ENCODE peak calls at places on chromosome 6, in four cellular contexts. S is esophagus muscularis mucosa; D is CD8-positive, alpha-beta T cell; X is GM20000. I is an unnamed sample.

GRCh38 chr6:139149383-139149782 is 14.5 kb downstream of the HECA start:
- DNase-seq in D (no peak), X (no peak), S (no peak), I (no peak)

GRCh38 chr6:138652824-138653223 is 120.7 kb upstream of the CCDC28A start:
- DNase-seq in S (no peak), X (no peak), D (no peak), I (no peak)

GRCh38 chr6:152301021-152301805 is 335.9 kb downstream of the SYNE1 start:
- DNase-seq in X (no peak), S (no peak), D (no peak), I (no peak)

GRCh38 chr6:118394106-118394505 is 154.0 kb upstream of the PLN start:
- DNase-seq in D (no peak), X (no peak), S (no peak), I (no peak)

GRCh38 chr6:131948221-131948661 is 2.9 kb downstream of the CCN2 start:
- DNase-seq in X (no peak), S (no peak), D (no peak), I (no peak)

GRCh38 chr6:129683606-129684322 is 26.2 kb downstream of the ARHGAP18 start:
- DNase-seq in X (peak; percentile 76), D (peak; percentile 58), S (peak; percentile 91), I (no peak)

GRCh38 chr6:141421378-141421777 is 711.3 kb upstream of the GJE1 start:
- DNase-seq in X (no peak), D (no peak), S (no peak), I (no peak)

GRCh38 chr6:31795616-31796298 is at the start of gene VARS1:
- DNase-seq in D (peak; percentile 85), X (peak; percentile 98), S (peak; percentile 95), I (peak; percentile 96)

GRCh38 chr6:37202788-37203491 is 33.0 kb downstream of the PIM1 start:
- DNase-seq in X (no peak), S (no peak), D (no peak), I (no peak)

GRCh38 chr6:4969609-4970285 is 34.1 kb downstream of the RPP40 start:
- DNase-seq in D (no peak), X (no peak), S (peak; percentile 88), I (peak; percentile 36)

GRCh38 chr6:106199998-106200397 is 113.9 kb downstream of the PRDM1 start:
- DNase-seq in S (no peak), D (no peak), X (no peak), I (no peak)

GRCh38 chr6:23650676-23651075 is 475.3 kb upstream of the NRSN1 start:
- DNase-seq in X (no peak), D (no peak), S (no peak), I (no peak)

GRCh38 chr6:34484899-34485298 is 19.0 kb downstream of the PACSIN1 start:
- DNase-seq in D (peak; percentile 59), X (peak; percentile 50), S (no peak), I (no peak)

GRCh38 chr6:41097467-41098090 is 24.8 kb downstream of the NFYA start:
- DNase-seq in D (no peak), S (no peak), X (no peak), I (no peak)

GRCh38 chr6:138996524-138996923 is 8.5 kb upstream of the REPS1 start:
- DNase-seq in X (no peak), D (no peak), S (peak; percentile 62), I (no peak)

GRCh38 chr6:33735201-33735600 is 11.5 kb downstream of the IP6K3 start:
- DNase-seq in S (no peak), X (no peak), D (no peak), I (no peak)

GRCh38 chr6:97215157-97215769 is 67.8 kb downstream of the MMS22L start:
- DNase-seq in X (peak; percentile 2), D (no peak), S (no peak), I (no peak)

GRCh38 chr6:87724994-87725811 is 23.2 kb upstream of the AKIRIN2 start:
- DNase-seq in X (peak; percentile 63), S (no peak), D (no peak), I (no peak)

GRCh38 chr6:158475344-158476302 is 84.3 kb upstream of the TMEM181 start:
- DNase-seq in X (peak; percentile 85), S (no peak), D (no peak), I (no peak)

GRCh38 chr6:153231048-153231635 is 100.1 kb upstream of the RGS17 start:
- DNase-seq in S (no peak), D (no peak), X (peak; percentile 16), I (no peak)

GRCh38 chr6:75222261-75222660 is 16.4 kb upstream of the COL12A1 start:
- DNase-seq in D (no peak), X (no peak), S (no peak), I (no peak)

GRCh38 chr6:16402501-16402900 is 164.1 kb downstream of the GMPR start:
- DNase-seq in X (no peak), S (no peak), D (no peak), I (no peak)

GRCh38 chr6:159307246-159307790 is 138.1 kb downstream of the FNDC1 start:
- DNase-seq in D (no peak), S (peak; percentile 34), X (no peak), I (no peak)

GRCh38 chr6:2684059-2684749 is 66.5 kb downstream of the MYLK4 start:
- DNase-seq in S (no peak), D (no peak), X (no peak), I (peak; percentile 38)

GRCh38 chr6:155328539-155329459 is 14.5 kb upstream of the TFB1M start:
- DNase-seq in S (no peak), X (no peak), D (no peak), I (no peak)

GRCh38 chr6:41228616-41229015 is 467 bp downstream of the TREML4 start:
- DNase-seq in S (peak; percentile 42), D (no peak), X (no peak), I (peak; percentile 65)

GRCh38 chr6:56396435-56396834 is 149.1 kb upstream of the COL21A1 start:
- DNase-seq in S (no peak), X (no peak), D (no peak), I (no peak)

GRCh38 chr6:110075406-110075805 is 97.3 kb downstream of the GPR6 start:
- DNase-seq in X (no peak), S (no peak), D (no peak), I (no peak)

GRCh38 chr6:30150671-30151395 is 10.2 kb downstream of the TRIM10 start:
- DNase-seq in X (no peak), D (no peak), S (peak; percentile 53), I (no peak)

GRCh38 chr6:154319231-154319858 is 37.3 kb downstream of the IPCEF1 start:
- DNase-seq in S (no peak), X (no peak), D (no peak), I (no peak)

GRCh38 chr6:68747110-68747509 is 112.0 kb downstream of the ADGRB3 start:
- DNase-seq in D (no peak), S (no peak), X (no peak), I (no peak)

GRCh38 chr6:159719287-159719686 is 8.0 kb upstream of the WTAP start:
- DNase-seq in D (no peak), X (no peak), S (no peak), I (no peak)

GRCh38 chr6:121560476-121560875 is 125.0 kb downstream of the GJA1 start:
- DNase-seq in X (no peak), S (no peak), D (no peak), I (no peak)

GRCh38 chr6:51292659-51293058 is 474.0 kb downstream of the TFAP2B start:
- DNase-seq in D (no peak), S (no peak), X (no peak), I (no peak)

GRCh38 chr6:150320450-150320849 is 48.4 kb upstream of the IYD start:
- DNase-seq in X (no peak), D (no peak), S (no peak), I (no peak)

GRCh38 chr6:71982385-71982784 is 96.0 kb downstream of the RIMS1 start:
- DNase-seq in X (peak; percentile 12), D (no peak), S (no peak), I (no peak)

GRCh38 chr6:130466744-130467052 is 100.9 kb downstream of the TMEM200A start:
- DNase-seq in X (no peak), S (no peak), D (no peak), I (no peak)

GRCh38 chr6:6546318-6547110 is 42.0 kb upstream of the LY86 start:
- DNase-seq in D (peak; percentile 48), X (peak; percentile 64), S (no peak), I (peak; percentile 85)

GRCh38 chr6:13397359-13398080 is 69.2 kb upstream of the TBC1D7 start:
- DNase-seq in X (peak; percentile 76), S (no peak), D (no peak), I (no peak)
- TF ChIP-seq CTCF in X (no peak), S (peak; percentile 28), D (no peak), I (peak; percentile 29)

DNA sequence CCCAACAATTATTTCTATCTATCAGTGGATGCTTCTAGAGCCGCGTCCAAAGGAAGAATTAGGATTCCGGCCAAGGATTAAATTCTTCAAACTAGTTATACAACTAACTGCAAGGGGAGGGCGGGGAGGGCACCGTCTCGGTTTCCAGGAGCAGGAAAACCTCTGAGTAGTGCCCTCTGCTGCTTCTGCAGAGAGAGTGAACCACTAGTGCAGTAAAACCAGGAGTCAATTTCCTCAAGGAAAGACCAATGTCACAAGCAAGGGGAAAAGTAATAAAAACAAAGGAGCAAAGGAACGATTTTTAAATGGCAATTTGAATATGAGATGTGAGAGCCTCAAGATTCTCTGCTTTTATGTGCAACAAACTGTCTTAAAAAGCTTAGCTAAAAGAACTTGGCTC is 16.5 kb upstream of the UBE2J1 start:
- DNase-seq in S (no peak), D (no peak), X (no peak), I (no peak)
- TF ChIP-seq CTCF in S (peak; percentile 71), D (no peak), X (peak; percentile 18), I (peak; percentile 55)

GRCh38 chr6:73610444-73611275 is 43.1 kb downstream of the SLC17A5 start:
- DNase-seq in X (peak; percentile 47), D (no peak), S (no peak), I (no peak)
- TF ChIP-seq CTCF in X (peak; percentile 13), D (peak; percentile 80), S (peak; percentile 75), I (peak; percentile 73)

DNA sequence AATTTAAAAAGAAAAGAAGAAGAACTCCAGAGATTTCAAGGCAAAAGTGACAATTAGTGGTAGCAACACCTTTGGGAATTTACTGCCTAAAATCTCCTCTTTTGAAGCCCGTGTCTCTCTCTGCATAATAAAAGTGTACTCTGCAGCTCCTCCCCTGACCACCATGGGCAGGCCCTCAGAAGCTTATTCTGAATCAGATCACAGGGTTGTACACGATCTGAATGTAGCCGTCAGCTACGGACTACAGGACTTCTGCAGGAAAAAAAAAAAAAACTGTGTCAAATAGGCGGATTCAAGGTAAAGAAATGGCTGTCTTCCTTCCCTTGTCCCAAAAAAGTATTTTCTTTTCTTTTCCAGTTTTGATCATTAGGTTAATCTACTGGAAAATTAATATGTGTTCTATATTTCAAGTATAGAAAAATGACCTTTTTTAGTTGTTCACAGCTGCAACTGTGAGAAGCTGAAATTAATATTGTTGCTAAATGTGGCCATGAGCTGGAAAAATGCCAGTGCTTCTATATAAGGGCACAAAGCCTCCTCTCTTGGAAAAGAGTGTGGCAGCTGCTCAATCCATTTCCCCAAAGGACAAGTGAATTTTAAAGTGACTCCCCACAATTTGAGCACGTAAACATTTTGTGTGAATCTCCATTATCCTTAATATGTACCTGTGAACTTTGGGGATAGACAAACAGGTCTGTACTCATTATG is 397.4 kb downstream of the C6orf118 start:
- DNase-seq in S (no peak), D (no peak), X (no peak), I (no peak)
- TF ChIP-seq CTCF in S (no peak), D (no peak), X (no peak), I (no peak)

GRCh38 chr6:218153-219018 is 73.9 kb upstream of the DUSP22 start:
- DNase-seq in X (peak; percentile 70), D (no peak), S (no peak), I (no peak)
- TF ChIP-seq CTCF in X (no peak), D (no peak), S (no peak), I (no peak)

GRCh38 chr6:126252154-126252553 is 87.8 kb upstream of the CENPW start:
- DNase-seq in X (no peak), S (no peak), D (no peak), I (no peak)
- TF ChIP-seq CTCF in X (no peak), S (no peak), D (no peak), I (no peak)